ENCODE peak calls at places on chromosome 16, in five cellular contexts. A is OCI-LY7, I is foreskin fibroblast, Z is neural crest cell, S is psoas muscle. W is an unnamed sample.

GRCh38 chr16:72197556-72197955 is 25.6 kb upstream of the PMFBP1 start:
- DNase-seq in A (no peak), I (no peak), Z (no peak), S (no peak), W (no peak)

GRCh38 chr16:13337482-13337881 is 436.1 kb downstream of the SHISA9 start:
- DNase-seq in A (no peak), I (no peak), Z (no peak), S (no peak), W (no peak)

GRCh38 chr16:53822936-53823529 is 119.1 kb downstream of the FTO start:
- DNase-seq in A (peak), I (peak), Z (no peak), S (no peak), W (no peak)

GRCh38 chr16:79751785-79752184 is 151.2 kb upstream of the MAF start:
- DNase-seq in A (no peak), I (peak), Z (no peak), S (no peak), W (no peak)

GRCh38 chr16:29662729-29663019 is 373 bp upstream of the SPN start:
- DNase-seq in A (peak), I (no peak), Z (no peak), S (no peak), W (no peak)

GRCh38 chr16:84228321-84228838 is 11.4 kb downstream of the KCNG4 start:
- DNase-seq in A (no peak), I (peak), Z (no peak), S (peak), W (no peak)

GRCh38 chr16:11901091-11901490 is 14.7 kb downstream of the GSPT1 start:
- DNase-seq in A (no peak), I (peak), Z (no peak), S (no peak), W (no peak)

GRCh38 chr16:88983157-88983556 is 6.2 kb upstream of the CBFA2T3 start:
- DNase-seq in A (no peak), I (no peak), Z (no peak), S (no peak), W (no peak)

GRCh38 chr16:22369221-22369811 is 5.1 kb downstream of the CDR2 start:
- DNase-seq in A (peak), I (peak), Z (no peak), S (no peak), W (no peak)

GRCh38 chr16:60642956-60643355 is 1393.3 kb downstream of the CDH8 start:
- DNase-seq in A (no peak), I (peak), Z (no peak), S (no peak), W (no peak)

GRCh38 chr16:29023279-29024278 is 38.7 kb downstream of the LAT start:
- DNase-seq in A (no peak), I (peak), Z (no peak), S (no peak), W (no peak)

GRCh38 chr16:77374384-77374783 is 60.5 kb downstream of the ADAMTS18 start:
- DNase-seq in A (no peak), I (no peak), Z (no peak), S (no peak), W (no peak)

GRCh38 chr16:23062524-23062923 is 86.7 kb downstream of the USP31 start:
- DNase-seq in A (no peak), I (no peak), Z (no peak), S (no peak), W (no peak)

GRCh38 chr16:66714062-66714461 is 17.5 kb upstream of the CMTM4 start:
- DNase-seq in A (no peak), I (no peak), Z (no peak), S (no peak), W (no peak)

GRCh38 chr16:10688726-10689125 is 6.0 kb downstream of the TEKT5 start:
- DNase-seq in A (no peak), I (no peak), Z (no peak), S (no peak), W (no peak)

GRCh38 chr16:1159973-1160772 is 7.3 kb downstream of the CACNA1H start:
- DNase-seq in A (no peak), I (no peak), Z (no peak), S (peak), W (no peak)

GRCh38 chr16:57409065-57409464 is 4.5 kb downstream of the CCL17 start:
- DNase-seq in A (no peak), I (no peak), Z (no peak), S (no peak), W (no peak)

GRCh38 chr16:63890072-63890471 is 1231.8 kb downstream of the CDH11 start:
- DNase-seq in A (no peak), I (peak), Z (no peak), S (no peak), W (no peak)

GRCh38 chr16:80027007-80027965 is 426.7 kb upstream of the MAF start:
- DNase-seq in A (no peak), I (peak), Z (peak), S (peak), W (no peak)

GRCh38 chr16:49855822-49856740 is at the start of gene ZNF423:
- DNase-seq in A (no peak), I (no peak), Z (peak), S (peak), W (peak)

GRCh38 chr16:66008136-66008535 is 358.4 kb upstream of the CDH5 start:
- DNase-seq in A (no peak), I (no peak), Z (no peak), S (no peak), W (no peak)

GRCh38 chr16:89383095-89384003 is 107.0 kb downstream of the ANKRD11 start:
- DNase-seq in A (no peak), I (peak), Z (no peak), S (no peak), W (peak)

GRCh38 chr16:12132290-12132689 is 155.8 kb downstream of the SNX29 start:
- DNase-seq in A (no peak), I (peak), Z (no peak), S (no peak), W (no peak)

GRCh38 chr16:56116577-56116964 is 74.7 kb upstream of the GNAO1 start:
- DNase-seq in A (no peak), I (no peak), Z (no peak), S (no peak), W (no peak)

GRCh38 chr16:19348578-19349315 is 63.2 kb downstream of the CLEC19A start:
- DNase-seq in A (no peak), I (no peak), Z (no peak), S (no peak), W (peak)

GRCh38 chr16:24989417-24989978 is 25.7 kb downstream of the ARHGAP17 start:
- DNase-seq in A (no peak), I (no peak), Z (no peak), S (no peak), W (no peak)

GRCh38 chr16:54847207-54847606 is 83.5 kb upstream of the IRX5 start:
- DNase-seq in A (no peak), I (no peak), Z (no peak), S (no peak), W (no peak)

GRCh38 chr16:62254847-62255246 is 218.6 kb upstream of the CDH8 start:
- DNase-seq in A (no peak), I (no peak), Z (no peak), S (no peak), W (no peak)

GRCh38 chr16:18803569-18804462 is 2.5 kb upstream of the ARL6IP1 start:
- DNase-seq in A (peak), I (peak), Z (no peak), S (no peak), W (no peak)

GRCh38 chr16:66714659-66715307 is 18.2 kb upstream of the CMTM4 start:
- DNase-seq in A (no peak), I (peak), Z (no peak), S (no peak), W (no peak)

GRCh38 chr16:70522216-70523000 is 946 bp downstream of the COG4 start:
- DNase-seq in A (peak), I (no peak), Z (no peak), S (no peak), W (no peak)

GRCh38 chr16:31298340-31298739 is 38.6 kb downstream of the ITGAM start:
- DNase-seq in A (no peak), I (no peak), Z (no peak), S (no peak), W (no peak)

GRCh38 chr16:31301708-31302400 is 42.1 kb downstream of the ITGAM start:
- DNase-seq in A (peak), I (peak), Z (no peak), S (no peak), W (no peak)

GRCh38 chr16:31297496-31297895 is 37.7 kb downstream of the ITGAM start:
- DNase-seq in A (no peak), I (no peak), Z (no peak), S (no peak), W (no peak)

GRCh38 chr16:31295206-31295605 is 35.4 kb downstream of the ITGAM start:
- DNase-seq in A (no peak), I (no peak), Z (no peak), S (no peak), W (no peak)

DNA sequence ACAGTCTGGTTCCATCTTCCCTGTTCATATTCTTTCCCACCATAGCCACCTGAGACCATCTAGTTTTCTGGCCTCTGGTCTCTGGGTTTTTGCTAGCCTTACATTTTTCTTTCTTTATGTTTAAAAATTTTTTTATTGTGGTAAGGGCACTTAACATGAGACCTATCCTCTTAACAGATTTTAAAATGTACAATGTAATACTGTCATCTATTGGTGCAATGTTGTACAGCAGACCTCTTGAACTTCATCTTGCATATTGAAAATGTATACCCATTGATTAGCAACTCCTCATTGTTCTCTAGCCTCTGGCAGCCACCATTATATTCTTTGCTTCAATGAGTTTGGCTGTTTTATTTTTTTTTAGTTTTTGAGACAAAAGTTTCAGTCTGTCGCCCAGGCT is 39.2 kb downstream of the ITGAM start:
- DNase-seq in A (peak), I (no peak), Z (no peak), S (no peak), W (no peak)
- TF ChIP-seq CTCF in A (peak), I (no peak), Z (no peak), S (peak), W (peak)

DNA sequence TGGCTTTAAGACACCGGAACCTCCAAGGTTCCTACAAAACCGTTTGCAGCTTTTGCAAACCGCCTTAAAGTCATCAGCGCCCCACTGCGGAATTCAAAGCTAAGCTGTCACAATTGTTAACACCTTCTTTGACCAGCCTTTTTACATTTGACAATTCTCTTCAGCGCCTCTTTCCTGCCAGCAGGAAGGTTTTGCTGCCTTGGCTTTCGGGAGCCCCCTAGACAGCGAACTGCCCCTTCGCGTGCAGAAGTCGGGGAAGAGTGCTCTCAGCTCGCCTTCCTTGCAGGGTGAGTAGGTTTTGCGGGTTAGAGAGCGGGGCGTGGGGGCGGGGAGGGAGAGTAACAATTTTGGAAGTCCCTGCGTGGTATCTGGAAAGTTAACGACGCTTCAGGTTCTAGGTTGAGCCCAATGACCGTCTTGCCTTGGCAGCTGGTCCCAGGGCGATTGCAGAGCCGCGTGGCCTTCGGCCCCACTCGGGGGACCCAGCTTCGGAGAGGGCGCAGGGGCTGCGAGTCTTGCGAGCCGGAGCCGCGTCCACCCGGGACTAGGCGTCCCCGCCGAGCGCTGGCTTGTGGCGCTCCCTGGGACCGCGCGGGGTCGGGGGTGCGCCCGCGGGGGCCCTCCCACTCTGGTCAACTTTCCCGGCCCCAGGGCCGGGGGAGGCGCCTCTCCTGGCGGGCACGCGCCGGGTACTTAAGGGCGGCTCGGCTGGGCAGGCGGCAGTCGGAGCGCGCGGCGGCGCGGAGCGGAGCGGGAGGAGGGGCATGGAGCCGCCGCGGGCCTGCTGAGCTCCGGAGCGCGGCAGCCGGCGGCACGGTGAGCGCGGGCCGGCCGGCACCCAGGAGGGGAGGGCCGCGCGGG is at the start of gene HAS3:
- DNase-seq in A (peak), I (peak), Z (peak), S (no peak), W (peak)
- TF ChIP-seq CTCF in A (no peak), I (no peak), Z (peak), S (peak), W (peak)

DNA sequence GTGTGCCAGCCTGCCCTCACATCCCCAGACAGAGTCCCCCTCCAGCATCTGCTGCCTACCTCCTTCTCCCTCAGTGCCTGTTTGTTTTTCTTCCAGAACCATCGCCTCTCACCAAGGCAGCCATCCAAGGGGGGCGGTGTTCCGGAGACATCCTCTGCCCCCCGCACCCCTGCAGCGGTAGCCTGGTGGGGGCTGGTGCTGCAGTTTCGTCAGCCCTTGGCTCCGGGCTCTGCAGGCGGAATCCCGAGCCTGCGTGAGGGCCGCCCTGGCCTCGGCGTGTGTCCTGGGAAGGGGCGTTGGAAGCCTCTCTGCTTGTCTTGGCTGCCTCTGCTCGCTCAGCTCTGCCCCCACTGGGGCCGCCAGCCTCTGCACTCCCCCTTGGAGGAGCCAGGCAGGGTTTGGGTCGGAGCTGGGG is 126.0 kb upstream of the CIBAR2 start:
- DNase-seq in A (no peak), I (peak), Z (no peak), S (peak), W (no peak)
- TF ChIP-seq CTCF in A (peak), I (no peak), Z (no peak), S (no peak), W (no peak)

GRCh38 chr16:47873434-47873833 is 282.4 kb downstream of the ABCC12 start:
- DNase-seq in A (peak), I (no peak), Z (no peak), S (no peak), W (no peak)
- TF ChIP-seq CTCF in A (peak), I (no peak), Z (peak), S (no peak), W (no peak)

DNA sequence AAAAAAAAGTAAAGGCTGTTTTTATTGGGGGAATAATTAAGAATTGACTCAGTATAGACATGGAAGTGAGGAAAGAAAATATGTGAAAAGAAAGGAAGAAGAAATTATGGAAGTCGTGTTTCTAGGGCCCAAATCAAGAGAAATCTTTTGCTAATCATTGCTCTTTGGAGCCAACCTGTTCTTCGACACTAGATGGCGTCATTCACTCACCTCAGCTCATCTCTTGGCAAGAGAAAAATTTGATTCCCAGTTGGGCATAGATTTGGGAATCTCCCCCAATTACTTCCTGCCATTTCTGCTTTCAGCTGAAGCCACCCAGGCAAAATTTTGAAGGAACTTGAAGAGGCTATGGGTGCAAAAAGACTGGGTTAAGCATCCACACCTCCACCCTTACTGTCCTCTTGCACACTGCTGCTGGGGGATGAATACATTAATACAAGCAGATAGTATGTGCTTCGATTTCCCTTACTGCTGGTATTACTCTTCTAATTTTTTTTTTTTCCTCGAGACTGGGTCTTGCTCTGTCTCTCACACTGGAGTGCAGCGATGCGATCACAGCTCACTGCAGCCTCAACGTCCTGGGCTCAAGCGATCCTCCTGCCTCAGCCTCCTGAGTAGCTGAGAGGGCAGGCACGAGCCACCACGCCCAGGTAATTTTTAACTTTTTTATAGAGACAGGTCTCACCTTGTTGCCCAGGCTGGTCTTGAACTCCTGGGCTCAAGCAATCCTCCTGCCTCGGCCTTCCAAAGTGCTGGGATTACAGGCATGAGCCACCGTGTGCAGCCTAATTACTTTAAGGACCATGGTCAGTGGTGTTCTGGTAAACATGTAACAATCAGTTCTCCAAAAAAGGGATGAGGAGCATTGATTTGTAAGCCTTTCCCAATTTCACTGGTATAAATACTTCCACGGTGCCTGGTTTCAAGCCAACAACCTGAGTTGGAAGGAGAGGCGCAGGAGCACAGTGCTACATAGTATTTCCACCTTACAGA is 13.5 kb downstream of the PSMD7 start:
- DNase-seq in A (peak), I (peak), Z (no peak), S (no peak), W (no peak)
- TF ChIP-seq CTCF in A (peak), I (peak), Z (peak), S (peak), W (peak)

DNA sequence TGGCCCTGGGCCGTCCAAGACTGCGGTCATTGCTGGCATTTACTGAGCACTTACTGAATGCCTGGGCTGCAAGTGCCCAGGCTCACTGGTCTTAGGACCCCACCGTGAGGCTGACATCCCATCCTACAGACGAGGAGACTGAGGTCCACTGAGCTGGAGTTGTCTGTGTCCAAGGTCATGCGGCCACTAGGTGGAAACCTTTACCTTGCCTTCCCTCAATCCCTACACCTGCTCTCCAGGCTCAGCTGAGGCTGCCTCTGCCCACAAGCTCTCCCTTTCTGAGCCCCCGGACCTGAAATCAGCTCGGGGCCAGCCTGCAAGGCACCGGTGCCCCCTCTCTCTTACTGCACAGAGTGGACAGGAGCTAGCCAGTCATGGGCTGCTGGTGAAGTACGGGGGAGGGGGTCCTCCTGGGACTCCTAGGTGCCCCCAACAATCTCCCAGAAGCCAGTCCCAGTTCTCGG is 1.5 kb downstream of the CASKIN1 start:
- DNase-seq in A (peak), I (peak), Z (no peak), S (no peak), W (no peak)
- TF ChIP-seq CTCF in A (peak), I (no peak), Z (peak), S (peak), W (peak)

GRCh38 chr16:4419402-4419801 is 3.0 kb upstream of the CORO7 start:
- DNase-seq in A (no peak), I (no peak), Z (no peak), S (no peak), W (no peak)
- TF ChIP-seq CTCF in A (no peak), I (no peak), Z (no peak), S (no peak), W (no peak)

DNA sequence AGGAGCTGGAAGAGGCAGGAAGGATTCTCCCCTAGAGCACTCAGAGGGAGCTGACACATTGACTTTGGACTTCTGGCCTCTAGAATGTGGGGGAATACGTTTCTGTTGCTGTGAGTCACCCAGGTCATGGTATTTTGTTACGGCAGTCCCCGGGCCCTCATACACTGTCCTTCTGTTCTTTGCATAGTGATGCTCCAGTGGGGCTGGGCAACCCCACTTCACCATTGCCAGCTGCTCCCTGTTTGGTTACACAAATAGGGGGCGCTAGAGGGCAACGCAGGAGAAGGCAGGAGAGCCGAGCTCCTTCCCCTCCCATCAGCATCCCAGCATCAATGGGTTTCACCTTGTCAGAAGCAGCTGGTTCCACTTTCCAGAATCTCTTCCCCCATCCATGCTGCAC is 257.7 kb upstream of the FOXF1 start:
- DNase-seq in A (peak), I (peak), Z (peak), S (no peak), W (no peak)
- TF ChIP-seq CTCF in A (peak), I (peak), Z (peak), S (no peak), W (peak)

GRCh38 chr16:75580-76501 is 2.2 kb upstream of the MPG start:
- DNase-seq in A (peak), I (peak), Z (peak), S (peak), W (no peak)
- TF ChIP-seq CTCF in A (peak), I (peak), Z (no peak), S (no peak), W (peak)

W was measured in progenitor cell of endocrine pancreas.